ENCODE peak calls at places on chromosomes 13 and 19, in four cellular contexts. J, N, T and I are unnamed samples.

GRCh38 chr19:17605761-17606745 is 50.6 kb downstream of the COLGALT1 start:
- DNase-seq in N (peak; percentile 71), T (peak; percentile 94), J (peak; percentile 30), I (peak; percentile 87)

GRCh38 chr13:105083986-105084385 is 1451.5 kb downstream of the EFNB2 start:
- DNase-seq in T (no peak), J (no peak), N (no peak), I (no peak)

GRCh38 chr13:85650613-85651012 is 148.6 kb downstream of the SLITRK6 start:
- DNase-seq in J (no peak), T (no peak), N (no peak), I (no peak)

GRCh38 chr13:47216176-47216822 is 319.4 kb upstream of the HTR2A start:
- DNase-seq in N (no peak), T (no peak), J (peak; percentile 63), I (no peak)

GRCh38 chr19:4181053-4181508 is 1.3 kb downstream of the SIRT6 start:
- DNase-seq in J (no peak), N (no peak), T (no peak), I (no peak)

GRCh38 chr19:44677019-44677809 is 5.9 kb downstream of the CEACAM19 start:
- DNase-seq in N (no peak), J (peak; percentile 73), T (no peak), I (no peak)

GRCh38 chr13:102626928-102627327 is 30.1 kb downstream of the TPP2 start:
- DNase-seq in T (no peak), N (no peak), J (no peak), I (no peak)

GRCh38 chr13:23443110-23443509 is 9.6 kb upstream of the SACS start:
- DNase-seq in N (no peak), J (no peak), T (no peak), I (no peak)

GRCh38 chr19:49676136-49676689 is 858 bp upstream of the PRMT1 start:
- DNase-seq in N (no peak), T (peak; percentile 90), J (peak; percentile 90), I (no peak)

GRCh38 chr19:9913237-9914000 is 22.9 kb downstream of the OLFM2 start:
- DNase-seq in J (no peak), T (peak; percentile 59), N (no peak), I (no peak)

GRCh38 chr19:23774156-23774971 is 15.7 kb upstream of the ZNF681 start:
- DNase-seq in J (no peak), T (no peak), N (no peak), I (no peak)

GRCh38 chr13:114166381-114167131 is 12.5 kb upstream of the CFAP97D2 start:
- DNase-seq in N (no peak), T (no peak), J (no peak), I (no peak)

GRCh38 chr13:109393045-109393444 is 393.3 kb downstream of the IRS2 start:
- DNase-seq in T (no peak), J (no peak), N (no peak), I (no peak)

GRCh38 chr13:42660367-42660965 is 86.5 kb downstream of the TNFSF11 start:
- DNase-seq in N (no peak), T (no peak), J (no peak), I (no peak)

GRCh38 chr19:518292-519231 is 11.3 kb downstream of the TPGS1 start:
- DNase-seq in J (no peak), T (peak; percentile 85), N (peak; percentile 34), I (peak; percentile 54)

GRCh38 chr13:51599444-51600176 is 15.3 kb downstream of the WDFY2 start:
- DNase-seq in N (no peak), J (no peak), T (no peak), I (no peak)

GRCh38 chr19:37763488-37763887 is 15.9 kb downstream of the ZNF573 start:
- DNase-seq in T (no peak), J (no peak), N (no peak), I (no peak)

GRCh38 chr19:15584095-15584494 is 30.9 kb upstream of the CYP4F8 start:
- DNase-seq in T (no peak), J (no peak), N (no peak), I (no peak)

GRCh38 chr13:57557979-57558529 is 73.5 kb upstream of the PCDH17 start:
- DNase-seq in T (no peak), N (no peak), J (no peak), I (no peak)

GRCh38 chr13:52118595-52118994 is 10.3 kb downstream of the NEK5 start:
- DNase-seq in T (no peak), J (no peak), N (no peak), I (no peak)

GRCh38 chr19:55530996-55531395 is 5.9 kb downstream of the SBK2 start:
- DNase-seq in J (no peak), T (no peak), N (no peak), I (no peak)

GRCh38 chr13:43815204-43815603 is 28.4 kb upstream of the ENOX1 start:
- DNase-seq in T (no peak), J (peak; percentile 95), N (no peak), I (no peak)

GRCh38 chr19:15836595-15837398 is 21.3 kb upstream of the OR10H1 start:
- DNase-seq in J (peak; percentile 78), N (peak; percentile 92), T (peak; percentile 98), I (peak; percentile 95)

GRCh38 chr19:55041627-55042343 is 3.7 kb upstream of the GP6 start:
- DNase-seq in T (no peak), N (no peak), J (no peak), I (no peak)

GRCh38 chr19:18208098-18208951 is 4.5 kb upstream of the RAB3A start:
- DNase-seq in N (no peak), T (peak; percentile 86), J (peak; percentile 55), I (peak; percentile 31)

GRCh38 chr13:107883561-107884175 is 331.7 kb downstream of the LIG4 start:
- DNase-seq in J (peak; percentile 83), T (no peak), N (no peak), I (no peak)

GRCh38 chr19:38122402-38123093 is 101.5 kb downstream of the DPF1 start:
- DNase-seq in N (no peak), J (no peak), T (no peak), I (no peak)

DNA sequence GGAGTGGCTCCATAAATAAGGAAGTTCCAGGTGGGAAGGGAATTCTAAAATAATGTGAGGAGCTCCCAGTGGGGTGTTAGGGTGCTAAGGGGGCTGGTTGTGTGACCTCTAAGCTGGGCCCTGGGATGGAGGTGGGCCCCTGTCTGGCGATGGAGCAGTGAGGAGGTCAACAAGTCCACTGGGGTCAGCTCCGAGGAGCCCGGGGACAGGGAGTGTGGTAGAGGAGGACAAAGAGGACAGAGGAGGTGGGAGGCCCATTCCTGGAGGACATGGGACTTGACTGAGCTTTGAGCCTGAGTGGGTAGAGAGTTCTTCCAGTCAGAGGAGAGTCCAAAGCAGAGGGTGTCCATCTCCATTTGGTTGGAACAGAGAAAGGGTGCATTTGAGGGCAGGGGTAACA is 390.2 kb downstream of the TSHZ3 start:
- DNase-seq in T (no peak), N (no peak), J (no peak), I (no peak)
- H3K4me1 ChIP-seq in T (no peaks in the 10 kb centered on the region), N (no peaks in the 10 kb centered on the region), J (no peaks in the 10 kb centered on the region), I (no peaks in the 10 kb centered on the region)

GRCh38 chr19:8392017-8392591 is 1.9 kb downstream of the RAB11B start:
- DNase-seq in T (no peak), N (no peak), J (no peak), I (no peak)
- H3K4me1 ChIP-seq in T (peaks cover 84% of the 10 kb centered on the region), N (peaks cover 5% of the 10 kb centered on the region), J (peaks cover 14% of the 10 kb centered on the region), I (peaks cover 19% of the 10 kb centered on the region)

DNA sequence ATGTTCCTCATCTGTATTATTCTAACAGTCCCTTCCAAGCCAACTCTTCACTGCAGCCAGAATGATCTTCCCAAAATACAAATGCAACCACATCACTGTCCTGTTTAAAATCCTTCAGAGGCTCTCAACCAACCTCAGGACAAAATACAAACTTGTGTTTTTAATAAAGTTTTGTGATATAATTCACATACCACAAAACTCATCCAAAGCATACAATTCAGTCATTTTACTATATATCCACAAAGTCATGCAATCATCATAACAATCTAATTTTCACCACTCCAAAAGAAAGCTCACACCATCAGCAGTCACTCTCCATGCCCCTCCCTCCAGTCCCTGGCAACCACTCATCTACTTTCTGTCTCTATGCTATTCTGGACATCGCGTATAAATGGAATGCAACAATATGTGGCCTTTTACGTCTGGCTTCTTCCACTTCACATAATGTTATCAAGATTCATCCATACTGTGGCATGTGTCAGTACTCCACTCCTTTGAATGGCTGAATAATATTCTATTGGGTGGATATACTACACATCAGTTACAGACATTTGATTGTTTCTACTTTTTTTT is 81.7 kb upstream of the DOCK9 start:
- DNase-seq in N (no peak), T (no peak), J (no peak), I (no peak)
- H3K4me1 ChIP-seq in N (peaks cover 23% of the 10 kb centered on the region), T (peaks cover 57% of the 10 kb centered on the region), J (peaks cover 9% of the 10 kb centered on the region), I (peaks cover 44% of the 10 kb centered on the region)

DNA sequence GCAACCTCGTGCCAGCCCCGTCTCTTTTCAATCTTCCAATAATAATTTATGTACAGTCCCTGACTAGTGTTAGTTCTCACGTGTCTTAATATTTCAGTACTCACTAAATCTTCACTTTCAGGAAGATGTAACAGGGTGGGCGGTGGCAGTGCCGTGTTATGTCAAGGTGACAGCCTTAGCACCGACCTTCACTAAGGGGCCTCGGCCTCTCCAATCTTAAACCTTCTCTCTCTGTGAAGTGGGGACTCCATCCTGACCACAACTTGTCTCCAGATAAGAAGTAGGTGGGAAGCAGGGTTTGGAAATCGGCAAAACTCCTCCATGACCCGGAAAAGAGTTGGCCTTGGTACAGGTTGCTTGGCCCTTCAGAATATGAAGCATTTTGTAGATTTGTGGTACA is 1.8 kb downstream of the RPS19 start:
- DNase-seq in T (no peak), J (no peak), N (no peak), I (no peak)
- H3K4me1 ChIP-seq in T (peaks cover 76% of the 10 kb centered on the region), J (peaks cover 32% of the 10 kb centered on the region), N (peaks cover 38% of the 10 kb centered on the region), I (peaks cover 62% of the 10 kb centered on the region)

GRCh38 chr13:83935566-83935965 is 53.3 kb upstream of the SLITRK1 start:
- DNase-seq in T (no peak), J (no peak), N (no peak), I (no peak)

GRCh38 chr13:83941669-83942335 is 59.5 kb upstream of the SLITRK1 start:
- DNase-seq in T (no peak), J (no peak), N (no peak), I (no peak)

GRCh38 chr13:83940742-83941141 is 58.5 kb upstream of the SLITRK1 start:
- DNase-seq in J (peak; percentile 26), T (no peak), N (no peak), I (no peak)

DNA sequence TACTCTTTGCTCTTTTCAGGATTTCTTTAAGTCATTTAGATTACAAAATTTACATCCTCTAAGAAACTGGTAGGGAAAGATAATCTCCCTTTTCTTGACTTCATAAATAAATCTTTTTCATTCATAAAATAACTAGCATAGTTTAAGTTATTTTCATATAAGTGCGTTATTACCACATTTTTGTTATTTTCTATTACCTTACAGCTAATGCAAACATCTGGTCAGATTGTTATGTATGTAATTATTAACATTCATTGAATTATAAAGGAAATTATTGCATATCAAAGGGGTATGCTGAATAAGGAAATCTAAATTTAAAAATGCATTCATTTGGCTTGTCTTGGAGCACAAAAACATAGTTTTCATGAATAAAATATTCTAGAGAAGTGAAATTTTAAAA is 55.3 kb upstream of the SLITRK1 start:
- DNase-seq in N (no peak), T (no peak), J (no peak), I (no peak)
- H3K4me1 ChIP-seq in N (no peaks in the 10 kb centered on the region), T (no peaks in the 10 kb centered on the region), J (no peaks in the 10 kb centered on the region), I (no peaks in the 10 kb centered on the region)

DNA sequence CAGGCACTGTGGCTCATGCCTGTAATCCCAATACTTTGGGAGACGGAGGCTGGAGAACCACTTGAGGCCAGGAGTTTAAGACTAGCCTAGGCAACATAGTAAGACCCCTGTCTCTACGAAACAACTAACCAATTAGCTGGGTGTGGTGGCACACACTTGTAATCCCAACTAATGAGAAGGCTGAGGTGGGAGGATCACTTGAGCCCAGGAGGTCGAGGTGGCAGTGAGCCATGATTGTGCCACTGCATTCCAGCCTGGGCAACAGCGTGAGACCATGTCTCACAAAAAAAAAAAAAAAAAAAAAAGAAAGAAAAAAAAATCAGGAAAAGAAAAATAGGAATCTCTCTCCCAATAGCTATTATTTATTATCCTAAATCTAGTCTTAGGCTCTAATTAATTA is 56.8 kb upstream of the UBAC2 start:
- DNase-seq in J (no peak), N (no peak), T (no peak), I (no peak)
- H3K4me1 ChIP-seq in J (no peaks in the 10 kb centered on the region), N (no peaks in the 10 kb centered on the region), T (no peaks in the 10 kb centered on the region), I (no peaks in the 10 kb centered on the region)